ENCODE peak calls at places on chromosomes 7 and 10, in nine cellular contexts. P is gastrocnemius medialis, W is neural progenitor cell, D is prostate gland, K is cardiac muscle cell, R is psoas muscle, S is tibial artery, Q is HFF-Myc, Y is endothelial cell of umbilical vein. U is an unnamed sample.

GRCh38 chr7:157851501-157852067 is 514.8 kb downstream of the DNAJB6 start:
- DNase-seq in P (peak), W (peak), D (peak), K (peak), R (peak), S (peak), Q (no peak), Y (no peak), U (no peak)

GRCh38 chr7:98236366-98237185 is 15.5 kb downstream of the TECPR1 start:
- DNase-seq in P (no peak), W (no peak), D (no peak), K (no peak), R (peak), S (no peak), Q (no peak), Y (no peak), U (no peak)

GRCh38 chr7:30531286-30531685 is 26.7 kb upstream of the GGCT start:
- DNase-seq in P (no peak), W (no peak), D (no peak), K (no peak), R (no peak), S (no peak), Q (no peak), Y (no peak), U (no peak)

GRCh38 chr7:28687631-28688030 is 270.5 kb downstream of the TRIL start:
- DNase-seq in P (no peak), W (no peak), D (no peak), K (no peak), R (no peak), S (no peak), Q (no peak), Y (peak), U (no peak)

GRCh38 chr7:122550545-122550944 is 148.4 kb downstream of the RNF133 start:
- DNase-seq in P (no peak), W (no peak), D (no peak), K (no peak), R (no peak), S (no peak), Q (no peak), Y (peak), U (no peak)

GRCh38 chr7:148738737-148739535 is 40.2 kb downstream of the CUL1 start:
- DNase-seq in P (peak), W (no peak), D (no peak), K (no peak), R (no peak), S (no peak), Q (no peak), Y (no peak), U (peak)

GRCh38 chr10:78812571-78813318 is 256.0 kb upstream of the ZMIZ1 start:
- DNase-seq in P (no peak), W (no peak), D (no peak), K (no peak), R (no peak), S (no peak), Q (no peak), Y (no peak), U (no peak)

GRCh38 chr7:65839846-65840245 is 33.0 kb upstream of the VKORC1L1 start:
- DNase-seq in P (no peak), W (no peak), D (no peak), K (no peak), R (no peak), S (no peak), Q (no peak), Y (no peak), U (no peak)

GRCh38 chr7:28768577-28769147 is 189.5 kb downstream of the TRIL start:
- DNase-seq in P (no peak), W (no peak), D (no peak), K (no peak), R (no peak), S (no peak), Q (no peak), Y (no peak), U (no peak)

GRCh38 chr10:3525832-3526449 is 259.1 kb downstream of the KLF6 start:
- DNase-seq in P (peak), W (no peak), D (no peak), K (no peak), R (peak), S (peak), Q (peak), Y (peak), U (no peak)

GRCh38 chr7:121167971-121168370 is 160.8 kb upstream of the WNT16 start:
- DNase-seq in P (no peak), W (no peak), D (no peak), K (no peak), R (no peak), S (no peak), Q (no peak), Y (no peak), U (no peak)

GRCh38 chr7:111401516-111401915 is 160.8 kb downstream of the IMMP2L start:
- DNase-seq in P (no peak), W (no peak), D (no peak), K (no peak), R (no peak), S (no peak), Q (no peak), Y (no peak), U (no peak)

GRCh38 chr7:44673324-44673723 is 66.9 kb downstream of the OGDH start:
- DNase-seq in P (no peak), W (no peak), D (no peak), K (no peak), R (no peak), S (no peak), Q (no peak), Y (no peak), U (no peak)

GRCh38 chr7:1246170-1246870 is 13.6 kb downstream of the UNCX start:
- DNase-seq in P (no peak), W (peak), D (no peak), K (no peak), R (peak), S (no peak), Q (no peak), Y (no peak), U (no peak)

GRCh38 chr10:78925800-78926319 is 142.9 kb upstream of the ZMIZ1 start:
- DNase-seq in P (no peak), W (no peak), D (no peak), K (no peak), R (no peak), S (no peak), Q (peak), Y (no peak), U (no peak)

GRCh38 chr7:105678811-105679495 is 97.7 kb upstream of the EFCAB10 start:
- DNase-seq in P (peak), W (no peak), D (peak), K (no peak), R (peak), S (peak), Q (no peak), Y (peak), U (peak)

GRCh38 chr7:106265133-106265532 is 19.6 kb downstream of the NAMPT start:
- DNase-seq in P (no peak), W (no peak), D (no peak), K (no peak), R (no peak), S (no peak), Q (no peak), Y (no peak), U (no peak)

GRCh38 chr7:31935115-31935514 is 135.1 kb downstream of the PDE1C start:
- DNase-seq in P (no peak), W (no peak), D (no peak), K (no peak), R (no peak), S (no peak), Q (no peak), Y (peak), U (no peak)

GRCh38 chr10:79308969-79309665 is 38.2 kb upstream of the PPIF start:
- DNase-seq in P (no peak), W (no peak), D (no peak), K (no peak), R (peak), S (no peak), Q (no peak), Y (no peak), U (no peak)

GRCh38 chr10:59745163-59745650 is 8.0 kb downstream of the MRLN start:
- DNase-seq in P (no peak), W (no peak), D (no peak), K (no peak), R (no peak), S (no peak), Q (no peak), Y (no peak), U (no peak)

GRCh38 chr10:70578371-70578947 is 24.1 kb downstream of the PRF1 start:
- DNase-seq in P (no peak), W (no peak), D (no peak), K (peak), R (no peak), S (no peak), Q (no peak), Y (no peak), U (no peak)

GRCh38 chr10:22803201-22803895 is 89.0 kb upstream of the PIP4K2A start:
- DNase-seq in P (no peak), W (no peak), D (no peak), K (no peak), R (no peak), S (no peak), Q (peak), Y (no peak), U (no peak)

GRCh38 chr10:43958964-43959363 is 310.3 kb upstream of the ZNF32 start:
- DNase-seq in P (no peak), W (no peak), D (no peak), K (no peak), R (no peak), S (no peak), Q (no peak), Y (no peak), U (no peak)

GRCh38 chr7:132456418-132456817 is 119.9 kb downstream of the PLXNA4 start:
- DNase-seq in P (no peak), W (no peak), D (no peak), K (no peak), R (no peak), S (no peak), Q (no peak), Y (no peak), U (no peak)

GRCh38 chr7:128194533-128195282 is 46.4 kb upstream of the LEP start:
- DNase-seq in P (no peak), W (no peak), D (no peak), K (no peak), R (no peak), S (no peak), Q (no peak), Y (no peak), U (no peak)

GRCh38 chr7:133645870-133646492 is 393.1 kb downstream of the EXOC4 start:
- DNase-seq in P (no peak), W (no peak), D (peak), K (no peak), R (no peak), S (no peak), Q (no peak), Y (no peak), U (no peak)

GRCh38 chr10:72097448-72098300 is 9.3 kb upstream of the SPOCK2 start:
- DNase-seq in P (no peak), W (no peak), D (no peak), K (no peak), R (no peak), S (no peak), Q (no peak), Y (peak), U (no peak)

GRCh38 chr7:69114374-69114773 is 483.9 kb upstream of the AUTS2 start:
- DNase-seq in P (no peak), W (no peak), D (no peak), K (no peak), R (no peak), S (no peak), Q (no peak), Y (no peak), U (no peak)

GRCh38 chr7:94439893-94440381 is 45.2 kb downstream of the COL1A2 start:
- DNase-seq in P (no peak), W (no peak), D (no peak), K (no peak), R (no peak), S (no peak), Q (no peak), Y (no peak), U (no peak)

DNA sequence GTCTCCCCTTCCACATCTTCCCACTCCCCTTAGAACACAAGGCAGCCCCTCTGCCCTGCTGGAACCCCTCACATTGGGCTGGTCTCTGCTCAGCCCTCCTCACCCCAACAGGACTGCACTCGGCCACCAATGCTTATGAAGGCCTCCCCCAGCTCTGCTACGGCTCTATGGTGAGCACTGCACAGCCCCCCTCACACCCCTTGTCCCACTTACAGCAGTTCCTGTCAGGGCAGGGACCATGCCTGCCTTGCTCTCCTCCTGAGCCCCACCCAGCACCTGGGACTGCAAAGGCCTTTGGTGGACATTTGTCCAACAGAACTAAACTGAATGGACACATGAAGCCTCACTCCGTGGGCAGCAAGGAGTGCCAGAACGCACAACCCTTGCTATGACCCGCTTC is 171.9 kb downstream of the GRID1 start:
- DNase-seq in P (no peak), W (no peak), D (no peak), K (no peak), R (no peak), S (peak), Q (no peak), Y (no peak), U (no peak)
- H3K4me3 ChIP-seq in P (no peak), W (no peak), D (no peak), K (no peak), R (no peak), S (no peak), Q (no peak), Y (no peak), U (no peak)

DNA sequence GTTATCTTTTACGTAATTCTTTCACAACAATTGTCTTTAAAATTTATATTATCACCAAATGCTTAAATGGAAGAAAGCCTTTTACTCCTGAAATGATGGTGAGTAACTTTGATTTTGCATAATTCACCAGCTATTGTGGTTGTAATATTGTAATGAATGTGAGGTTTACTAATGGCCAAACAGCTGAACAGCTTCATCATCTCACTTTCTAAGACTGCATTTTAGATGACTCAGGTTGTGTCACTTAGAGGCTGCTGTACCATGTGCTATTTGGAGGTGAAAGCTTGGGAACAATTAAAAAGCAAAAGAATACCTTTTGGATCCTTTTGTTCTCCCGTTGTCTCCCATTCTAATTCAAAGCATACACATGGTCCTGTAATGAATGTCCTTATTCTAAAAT is 604.0 kb upstream of the PFKP start:
- DNase-seq in P (no peak), W (no peak), D (no peak), K (no peak), R (no peak), S (no peak), Q (no peak), Y (no peak), U (no peak)
- H3K4me3 ChIP-seq in P (no peak), W (no peak), D (no peak), K (no peak), R (no peak), S (no peak), Q (no peak), Y (no peak), U (no peak)

DNA sequence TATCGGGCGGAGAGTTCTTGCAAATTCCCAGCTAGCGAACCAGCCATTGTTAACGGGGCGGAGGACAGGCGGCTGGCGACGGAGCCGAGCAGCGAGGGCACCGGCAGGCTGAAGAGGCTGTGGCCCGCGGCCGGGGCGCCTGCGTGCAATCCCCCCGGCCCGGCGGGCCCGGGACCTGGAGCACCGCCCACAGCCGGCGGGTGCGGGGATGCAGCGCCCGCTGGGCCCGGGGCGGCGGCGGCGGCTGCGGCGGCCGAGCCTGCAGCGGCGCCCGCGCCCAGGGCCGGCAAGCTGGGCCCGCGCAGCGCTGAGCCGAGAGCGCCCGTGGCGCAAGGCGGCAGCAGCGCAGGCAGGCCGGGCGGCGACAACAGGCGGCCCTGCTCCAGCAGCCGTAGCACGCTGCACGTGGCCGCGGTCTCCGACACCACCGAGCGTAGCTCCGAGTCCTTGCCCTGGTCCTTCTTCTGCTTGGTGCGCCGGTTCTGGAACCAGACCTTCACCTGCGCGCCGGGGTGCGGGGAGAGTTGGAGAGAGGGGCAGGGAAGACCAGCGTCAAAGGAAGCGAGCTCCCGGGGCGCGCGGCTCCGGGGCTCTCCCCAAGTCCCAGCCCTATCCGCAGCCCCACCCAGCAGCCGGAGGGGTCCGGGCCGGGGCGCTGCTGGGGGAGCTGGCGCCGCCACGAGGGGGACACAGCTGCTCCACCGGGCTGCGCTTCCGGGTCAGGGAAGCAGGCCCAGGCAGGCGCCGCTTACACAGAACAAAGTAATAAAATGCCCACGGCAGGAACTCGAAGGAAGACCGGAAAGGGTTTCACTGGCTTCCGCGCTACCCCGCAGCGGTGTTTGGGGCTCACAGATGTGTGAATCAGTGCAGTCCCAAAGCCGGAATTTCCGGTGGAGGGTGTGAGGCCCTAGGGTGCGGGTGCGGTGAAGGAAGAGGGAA is 3.7 kb downstream of the VAX1 start:
- DNase-seq in P (no peak), W (peak), D (no peak), K (peak), R (no peak), S (no peak), Q (no peak), Y (no peak), U (no peak)
- H3K4me3 ChIP-seq in P (no peak), W (peak), D (no peak), K (peak), R (no peak), S (peak), Q (no peak), Y (no peak), U (peak)

GRCh38 chr7:155450558-155450827 is 7.4 kb upstream of the EN2 start:
- DNase-seq in P (no peak), W (no peak), D (no peak), K (no peak), R (no peak), S (no peak), Q (no peak), Y (no peak), U (no peak)

GRCh38 chr7:155449880-155450557 is 7.9 kb upstream of the EN2 start:
- DNase-seq in P (no peak), W (no peak), D (no peak), K (no peak), R (no peak), S (no peak), Q (no peak), Y (no peak), U (no peak)

GRCh38 chr7:155449008-155449879 is 8.7 kb upstream of the EN2 start:
- DNase-seq in P (no peak), W (peak), D (no peak), K (no peak), R (no peak), S (no peak), Q (no peak), Y (no peak), U (no peak)

GRCh38 chr7:155447603-155448002 is 10.3 kb upstream of the EN2 start:
- DNase-seq in P (no peak), W (no peak), D (no peak), K (no peak), R (no peak), S (no peak), Q (no peak), Y (no peak), U (no peak)

GRCh38 chr7:155448632-155449007 is 9.3 kb upstream of the EN2 start:
- DNase-seq in P (no peak), W (peak), D (no peak), K (no peak), R (no peak), S (no peak), Q (no peak), Y (no peak), U (peak)
- H3K4me3 ChIP-seq in P (no peak), W (peak), D (no peak), K (no peak), R (no peak), S (no peak), Q (no peak), Y (no peak), U (no peak)

U was measured in dorsolateral prefrontal cortex.